ENCODE peak calls at places on chromosomes 16 and 17, in seven cellular contexts. One of them, this sample, is unnamed.

GRCh38 chr16:31456988-31457360 is 2.3 kb upstream of the ARMC5 start:
- DNase-seq in HCEC 1CT: no peak
- DNase-seq in AG08395: no peak
- DNase-seq in ovary: peak; percentile 23
- DNase-seq in iris pigment epithelial cell: no peak
- DNase-seq in posterior vena cava: peak; percentile 45
- DNase-seq in NCI-H524 treated with DMSO at 0.1 percent for 48 hours: no peak
- DNase-seq in this sample: no peak

GRCh38 chr16:3007059-3007956 is 5.4 kb upstream of the CLDN9 start:
- DNase-seq in AG08395: no peak
- DNase-seq in ovary: no peak
- DNase-seq in iris pigment epithelial cell: no peak
- DNase-seq in NCI-H524 treated with DMSO at 0.1 percent for 48 hours: no peak
- DNase-seq in HCEC 1CT: no peak
- DNase-seq in posterior vena cava: no peak
- DNase-seq in this sample: no peak

GRCh38 chr17:45775576-45776011 is 8.5 kb upstream of the CRHR1 start:
- DNase-seq in HCEC 1CT: no peak
- DNase-seq in NCI-H524 treated with DMSO at 0.1 percent for 48 hours: peak; percentile 75
- DNase-seq in AG08395: no peak
- DNase-seq in ovary: no peak
- DNase-seq in iris pigment epithelial cell: no peak
- DNase-seq in posterior vena cava: no peak
- DNase-seq in this sample: no peak

GRCh38 chr16:69448470-69449193 is 24.2 kb downstream of the CYB5B start:
- DNase-seq in NCI-H524 treated with DMSO at 0.1 percent for 48 hours: peak; percentile 50
- DNase-seq in AG08395: peak; percentile 60
- DNase-seq in ovary: no peak
- DNase-seq in posterior vena cava: no peak
- DNase-seq in iris pigment epithelial cell: peak; percentile 81
- DNase-seq in HCEC 1CT: peak; percentile 29
- DNase-seq in this sample: peak; percentile 38

GRCh38 chr17:80944326-80944725 is 47.3 kb upstream of the CHMP6 start:
- DNase-seq in NCI-H524 treated with DMSO at 0.1 percent for 48 hours: no peak
- DNase-seq in iris pigment epithelial cell: no peak
- DNase-seq in ovary: no peak
- DNase-seq in HCEC 1CT: no peak
- DNase-seq in posterior vena cava: peak; percentile 43
- DNase-seq in AG08395: no peak
- DNase-seq in this sample: no peak

GRCh38 chr17:2613089-2613808 is 19.8 kb downstream of the PAFAH1B1 start:
- DNase-seq in posterior vena cava: peak; percentile 78
- DNase-seq in NCI-H524 treated with DMSO at 0.1 percent for 48 hours: no peak
- DNase-seq in AG08395: no peak
- DNase-seq in iris pigment epithelial cell: no peak
- DNase-seq in HCEC 1CT: no peak
- DNase-seq in ovary: no peak
- DNase-seq in this sample: no peak

GRCh38 chr17:62912363-62912762 is 53.7 kb upstream of the TANC2 start:
- DNase-seq in iris pigment epithelial cell: no peak
- DNase-seq in AG08395: no peak
- DNase-seq in ovary: no peak
- DNase-seq in NCI-H524 treated with DMSO at 0.1 percent for 48 hours: no peak
- DNase-seq in HCEC 1CT: no peak
- DNase-seq in posterior vena cava: no peak
- DNase-seq in this sample: no peak

GRCh38 chr17:44865231-44865660 is 17.6 kb downstream of the HIGD1B start:
- DNase-seq in NCI-H524 treated with DMSO at 0.1 percent for 48 hours: peak; percentile 33
- DNase-seq in ovary: peak; percentile 59
- DNase-seq in AG08395: peak; percentile 79
- DNase-seq in posterior vena cava: no peak
- DNase-seq in HCEC 1CT: peak; percentile 63
- DNase-seq in iris pigment epithelial cell: peak; percentile 67
- DNase-seq in this sample: peak; percentile 77

GRCh38 chr17:67421869-67422273 is 44.8 kb downstream of the PITPNC1 start:
- DNase-seq in HCEC 1CT: peak; percentile 98
- DNase-seq in AG08395: peak; percentile 91
- DNase-seq in iris pigment epithelial cell: peak; percentile 74
- DNase-seq in ovary: no peak
- DNase-seq in NCI-H524 treated with DMSO at 0.1 percent for 48 hours: no peak
- DNase-seq in posterior vena cava: no peak
- DNase-seq in this sample: peak; percentile 82

GRCh38 chr16:11783319-11784047 is 13.6 kb downstream of the ZC3H7A start:
- DNase-seq in iris pigment epithelial cell: peak; percentile 77
- DNase-seq in NCI-H524 treated with DMSO at 0.1 percent for 48 hours: no peak
- DNase-seq in HCEC 1CT: peak; percentile 20
- DNase-seq in ovary: no peak
- DNase-seq in posterior vena cava: no peak
- DNase-seq in AG08395: peak; percentile 16
- DNase-seq in this sample: peak; percentile 54

GRCh38 chr17:62101090-62101489 is 36.0 kb upstream of the MED13 start:
- DNase-seq in AG08395: no peak
- DNase-seq in NCI-H524 treated with DMSO at 0.1 percent for 48 hours: no peak
- DNase-seq in posterior vena cava: no peak
- DNase-seq in iris pigment epithelial cell: no peak
- DNase-seq in ovary: no peak
- DNase-seq in HCEC 1CT: no peak
- DNase-seq in this sample: no peak

GRCh38 chr17:57999496-58000017 is 7.5 kb downstream of the SRSF1 start:
- DNase-seq in NCI-H524 treated with DMSO at 0.1 percent for 48 hours: no peak
- DNase-seq in AG08395: peak; percentile 54
- DNase-seq in ovary: no peak
- DNase-seq in iris pigment epithelial cell: peak; percentile 74
- DNase-seq in HCEC 1CT: peak; percentile 63
- DNase-seq in posterior vena cava: no peak
- DNase-seq in this sample: peak; percentile 77

GRCh38 chr17:69336580-69336979 is 9.6 kb upstream of the ABCA5 start:
- DNase-seq in ovary: no peak
- DNase-seq in posterior vena cava: no peak
- DNase-seq in iris pigment epithelial cell: no peak
- DNase-seq in NCI-H524 treated with DMSO at 0.1 percent for 48 hours: no peak
- DNase-seq in HCEC 1CT: no peak
- DNase-seq in AG08395: no peak
- DNase-seq in this sample: no peak

GRCh38 chr17:74239169-74239568 is 25.8 kb downstream of the TTYH2 start:
- DNase-seq in NCI-H524 treated with DMSO at 0.1 percent for 48 hours: no peak
- DNase-seq in ovary: no peak
- DNase-seq in AG08395: no peak
- DNase-seq in HCEC 1CT: no peak
- DNase-seq in iris pigment epithelial cell: peak; percentile 9
- DNase-seq in posterior vena cava: peak; percentile 88
- DNase-seq in this sample: no peak

GRCh38 chr17:45640141-45640850 is 143.8 kb upstream of the CRHR1 start:
- DNase-seq in posterior vena cava: peak; percentile 87
- DNase-seq in HCEC 1CT: peak; percentile 42
- DNase-seq in iris pigment epithelial cell: peak; percentile 76
- DNase-seq in AG08395: peak; percentile 80
- DNase-seq in NCI-H524 treated with DMSO at 0.1 percent for 48 hours: no peak
- DNase-seq in ovary: peak; percentile 75
- DNase-seq in this sample: peak; percentile 75

GRCh38 chr17:68599091-68599872 is 1.9 kb downstream of the FAM20A start:
- DNase-seq in HCEC 1CT: no peak
- DNase-seq in NCI-H524 treated with DMSO at 0.1 percent for 48 hours: no peak
- DNase-seq in posterior vena cava: no peak
- DNase-seq in ovary: no peak
- DNase-seq in iris pigment epithelial cell: peak; percentile 23
- DNase-seq in AG08395: peak; percentile 74
- DNase-seq in this sample: peak; percentile 39

GRCh38 chr17:29777663-29778062 is 152.4 kb downstream of the SSH2 start:
- DNase-seq in NCI-H524 treated with DMSO at 0.1 percent for 48 hours: peak; percentile 33
- DNase-seq in AG08395: no peak
- DNase-seq in posterior vena cava: no peak
- DNase-seq in iris pigment epithelial cell: no peak
- DNase-seq in HCEC 1CT: no peak
- DNase-seq in ovary: no peak
- DNase-seq in this sample: no peak

This sample was measured in EL.